ENCODE peak calls at places on chromosomes 16 and 17, in six cellular contexts. One of them, this sample, is unnamed.

GRCh38 chr16:67666032-67666537 is 465 bp downstream of the ENKD1 start:
- DNase-seq in foreskin melanocyte: no peak
- DNase-seq in M059J: peak; percentile 46
- DNase-seq in psoas muscle: peak; percentile 72
- DNase-seq in germinal center: no peak
- DNase-seq in K562: peak; percentile 61
- DNase-seq in this sample: peak; percentile 55

GRCh38 chr16:88703486-88704309 is 2.5 kb downstream of the RNF166 start:
- DNase-seq in foreskin melanocyte: peak; percentile 27
- DNase-seq in M059J: no peak
- DNase-seq in psoas muscle: no peak
- DNase-seq in germinal center: peak; percentile 47
- DNase-seq in K562: no peak
- DNase-seq in this sample: peak; percentile 23

GRCh38 chr16:89565506-89566372 is 5.3 kb downstream of the RPL13 start:
- DNase-seq in foreskin melanocyte: no peak
- DNase-seq in M059J: peak; percentile 50
- DNase-seq in psoas muscle: peak; percentile 82
- DNase-seq in germinal center: peak; percentile 37
- DNase-seq in K562: peak; percentile 81
- DNase-seq in this sample: peak; percentile 73

GRCh38 chr17:1487939-1488825 is 4.3 kb downstream of the MYO1C start:
- DNase-seq in foreskin melanocyte: peak; percentile 62
- DNase-seq in M059J: peak; percentile 75
- DNase-seq in psoas muscle: peak; percentile 91
- DNase-seq in germinal center: peak; percentile 84
- DNase-seq in K562: peak; percentile 78
- DNase-seq in this sample: peak; percentile 41

GRCh38 chr16:54284319-54284930 is 2.2 kb downstream of the IRX3 start:
- DNase-seq in foreskin melanocyte: no peak
- DNase-seq in M059J: no peak
- DNase-seq in psoas muscle: peak; percentile 64
- DNase-seq in germinal center: no peak
- DNase-seq in K562: no peak
- DNase-seq in this sample: no peak

GRCh38 chr17:70184770-70185169 is 15.4 kb downstream of the KCNJ2 start:
- DNase-seq in foreskin melanocyte: no peak
- DNase-seq in M059J: peak; percentile 70
- DNase-seq in psoas muscle: no peak
- DNase-seq in germinal center: no peak
- DNase-seq in K562: no peak
- DNase-seq in this sample: no peak

GRCh38 chr17:80652751-80653330 is 108.2 kb downstream of the RPTOR start:
- DNase-seq in foreskin melanocyte: peak; percentile 80
- DNase-seq in M059J: peak; percentile 31
- DNase-seq in psoas muscle: no peak
- DNase-seq in germinal center: no peak
- DNase-seq in K562: no peak
- DNase-seq in this sample: no peak

GRCh38 chr16:66930189-66930588 is 4.0 kb downstream of the CIAO2B start:
- DNase-seq in foreskin melanocyte: no peak
- DNase-seq in M059J: peak; percentile 97
- DNase-seq in psoas muscle: peak; percentile 85
- DNase-seq in germinal center: no peak
- DNase-seq in K562: peak; percentile 65
- DNase-seq in this sample: peak; percentile 37

GRCh38 chr17:31497994-31498826 is 106.7 kb downstream of the RAB11FIP4 start:
- DNase-seq in foreskin melanocyte: no peak
- DNase-seq in M059J: no peak
- DNase-seq in psoas muscle: peak; percentile 35
- DNase-seq in germinal center: no peak
- DNase-seq in K562: peak; percentile 75
- DNase-seq in this sample: peak; percentile 26

GRCh38 chr17:34153988-34154387 is 101.1 kb upstream of the CCL2 start:
- DNase-seq in foreskin melanocyte: no peak
- DNase-seq in M059J: no peak
- DNase-seq in psoas muscle: no peak
- DNase-seq in germinal center: no peak
- DNase-seq in K562: no peak
- DNase-seq in this sample: no peak

GRCh38 chr16:46884513-46885293 is 541 bp downstream of the GPT2 start:
- DNase-seq in foreskin melanocyte: no peak
- DNase-seq in M059J: peak; percentile 18
- DNase-seq in psoas muscle: no peak
- DNase-seq in germinal center: peak; percentile 10
- DNase-seq in K562: no peak
- DNase-seq in this sample: no peak

GRCh38 chr17:66271512-66271911 is 30.9 kb upstream of the PRKCA start:
- DNase-seq in foreskin melanocyte: no peak
- DNase-seq in M059J: no peak
- DNase-seq in psoas muscle: no peak
- DNase-seq in germinal center: no peak
- DNase-seq in K562: no peak
- DNase-seq in this sample: no peak

GRCh38 chr17:13002761-13003453 is 14.9 kb downstream of the ELAC2 start:
- DNase-seq in foreskin melanocyte: peak; percentile 51
- DNase-seq in M059J: peak; percentile 66
- DNase-seq in psoas muscle: peak; percentile 82
- DNase-seq in germinal center: peak; percentile 70
- DNase-seq in K562: peak; percentile 63
- DNase-seq in this sample: peak; percentile 53

GRCh38 chr17:45910667-45911066 is 16.3 kb downstream of the MAPT start:
- DNase-seq in foreskin melanocyte: no peak
- DNase-seq in M059J: no peak
- DNase-seq in psoas muscle: no peak
- DNase-seq in germinal center: no peak
- DNase-seq in K562: no peak
- DNase-seq in this sample: no peak

GRCh38 chr16:9097266-9098219 is 6.1 kb downstream of the HAPSTR1 start:
- DNase-seq in foreskin melanocyte: no peak
- DNase-seq in M059J: no peak
- DNase-seq in psoas muscle: no peak
- DNase-seq in germinal center: no peak
- DNase-seq in K562: no peak
- DNase-seq in this sample: no peak

GRCh38 chr16:982152-983043 is 828 bp downstream of the SOX8 start:
- DNase-seq in foreskin melanocyte: no peak
- DNase-seq in M059J: no peak
- DNase-seq in psoas muscle: no peak
- DNase-seq in germinal center: no peak
- DNase-seq in K562: no peak
- DNase-seq in this sample: no peak

GRCh38 chr16:85910073-85910853 is 11.3 kb downstream of the IRF8 start:
- DNase-seq in foreskin melanocyte: no peak
- DNase-seq in M059J: no peak
- DNase-seq in psoas muscle: no peak
- DNase-seq in germinal center: peak; percentile 78
- DNase-seq in K562: no peak
- DNase-seq in this sample: no peak

GRCh38 chr17:3885970-3886369 is 6.9 kb downstream of the CAMKK1 start:
- DNase-seq in foreskin melanocyte: no peak
- DNase-seq in M059J: peak; percentile 60
- DNase-seq in psoas muscle: no peak
- DNase-seq in germinal center: no peak
- DNase-seq in K562: no peak
- DNase-seq in this sample: no peak

GRCh38 chr16:55453909-55454308 is 25.1 kb upstream of the MMP2 start:
- DNase-seq in foreskin melanocyte: no peak
- DNase-seq in M059J: no peak
- DNase-seq in psoas muscle: no peak
- DNase-seq in germinal center: no peak
- DNase-seq in K562: no peak
- DNase-seq in this sample: no peak

GRCh38 chr16:4733747-4734062 is 366 bp downstream of the ANKS3 start:
- DNase-seq in foreskin melanocyte: no peak
- DNase-seq in M059J: peak; percentile 12
- DNase-seq in psoas muscle: no peak
- DNase-seq in germinal center: no peak
- DNase-seq in K562: no peak
- DNase-seq in this sample: no peak

GRCh38 chr17:79388556-79389295 is 222.1 kb downstream of the RBFOX3 start:
- DNase-seq in foreskin melanocyte: peak; percentile 4
- DNase-seq in M059J: peak; percentile 37
- DNase-seq in psoas muscle: peak; percentile 76
- DNase-seq in germinal center: peak; percentile 63
- DNase-seq in K562: peak; percentile 54
- DNase-seq in this sample: peak; percentile 21

GRCh38 chr17:36470499-36470898 is 16.0 kb upstream of the ZNHIT3 start:
- DNase-seq in foreskin melanocyte: no peak
- DNase-seq in M059J: no peak
- DNase-seq in psoas muscle: no peak
- DNase-seq in germinal center: no peak
- DNase-seq in K562: no peak
- DNase-seq in this sample: no peak